ENCODE peak calls at places on chromosomes 11 and 22, in four cellular contexts. One of them, this sample, is unnamed.

GRCh38 chr22:23403720-23404688 is 176.1 kb downstream of the IGLL1 start:
- DNase-seq in MM.1S: no peak
- DNase-seq in GM23248: peak
- DNase-seq in HepG2: no peak
- DNase-seq in this sample: no peak

GRCh38 chr11:72838691-72839305 is 24.6 kb downstream of the ATG16L2 start:
- DNase-seq in HepG2: no peak
- DNase-seq in GM23248: peak
- DNase-seq in MM.1S: no peak
- DNase-seq in this sample: no peak

GRCh38 chr11:87889126-87889525 is 286.1 kb downstream of the RAB38 start:
- DNase-seq in MM.1S: no peak
- DNase-seq in HepG2: no peak
- DNase-seq in GM23248: no peak
- DNase-seq in this sample: no peak

GRCh38 chr11:125343732-125344131 is 152.3 kb downstream of the FEZ1 start:
- DNase-seq in GM23248: peak
- DNase-seq in MM.1S: no peak
- DNase-seq in HepG2: no peak
- DNase-seq in this sample: peak

GRCh38 chr11:17803751-17804334 is 69.3 kb downstream of the KCNC1 start:
- DNase-seq in GM23248: no peak
- DNase-seq in HepG2: no peak
- DNase-seq in MM.1S: no peak
- DNase-seq in this sample: no peak

GRCh38 chr22:20080776-20081654 is 974 bp downstream of the DGCR8 start:
- DNase-seq in HepG2: peak
- DNase-seq in GM23248: peak
- DNase-seq in MM.1S: peak
- DNase-seq in this sample: peak

GRCh38 chr11:57480409-57481137 is 20.2 kb downstream of the RTN4RL2 start:
- DNase-seq in GM23248: peak
- DNase-seq in HepG2: peak
- DNase-seq in MM.1S: peak
- DNase-seq in this sample: peak

GRCh38 chr11:87493516-87493915 is 455.8 kb downstream of the TMEM135 start:
- DNase-seq in HepG2: no peak
- DNase-seq in MM.1S: no peak
- DNase-seq in GM23248: peak
- DNase-seq in this sample: peak

GRCh38 chr11:80307676-80308075 is 866.8 kb upstream of the TENM4 start:
- DNase-seq in HepG2: no peak
- DNase-seq in GM23248: no peak
- DNase-seq in MM.1S: no peak
- DNase-seq in this sample: no peak

GRCh38 chr11:114180301-114181055 is 115.7 kb upstream of the NNMT start:
- DNase-seq in HepG2: peak
- DNase-seq in GM23248: peak
- DNase-seq in MM.1S: peak
- DNase-seq in this sample: peak

GRCh38 chr11:1832181-1832988 is 2.4 kb upstream of the SYT8 start:
- DNase-seq in HepG2: no peak
- DNase-seq in MM.1S: peak
- DNase-seq in GM23248: peak
- DNase-seq in this sample: peak

DNA sequence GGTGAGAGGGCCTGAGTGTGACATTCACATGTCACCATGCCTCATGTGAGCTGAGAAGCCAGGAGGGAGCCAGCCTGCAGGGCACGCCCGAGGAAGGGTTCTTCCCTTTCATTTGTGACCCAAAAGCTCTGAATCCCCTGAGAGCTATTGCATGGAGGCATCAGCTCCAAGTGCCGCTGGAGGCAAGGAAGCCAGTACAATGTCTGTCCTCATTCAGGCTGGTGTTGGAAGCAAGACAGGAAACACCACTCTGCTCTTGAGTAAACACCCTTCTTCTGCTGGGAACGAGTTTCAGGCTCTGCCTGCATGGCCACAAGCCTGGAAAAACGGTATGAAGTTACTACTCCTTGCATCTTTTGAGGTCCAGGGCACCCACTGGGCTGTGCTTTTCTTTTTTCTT is 83.8 kb upstream of the LARGE1 start:
- DNase-seq in GM23248: no peak
- DNase-seq in MM.1S: no peak
- DNase-seq in HepG2: no peak
- DNase-seq in this sample: no peak
- TF ChIP-seq EZH2 in GM23248: no peak
- TF ChIP-seq EZH2 in MM.1S: no peak
- TF ChIP-seq EZH2 in HepG2: no peak
- TF ChIP-seq EZH2 in this sample: no peak

DNA sequence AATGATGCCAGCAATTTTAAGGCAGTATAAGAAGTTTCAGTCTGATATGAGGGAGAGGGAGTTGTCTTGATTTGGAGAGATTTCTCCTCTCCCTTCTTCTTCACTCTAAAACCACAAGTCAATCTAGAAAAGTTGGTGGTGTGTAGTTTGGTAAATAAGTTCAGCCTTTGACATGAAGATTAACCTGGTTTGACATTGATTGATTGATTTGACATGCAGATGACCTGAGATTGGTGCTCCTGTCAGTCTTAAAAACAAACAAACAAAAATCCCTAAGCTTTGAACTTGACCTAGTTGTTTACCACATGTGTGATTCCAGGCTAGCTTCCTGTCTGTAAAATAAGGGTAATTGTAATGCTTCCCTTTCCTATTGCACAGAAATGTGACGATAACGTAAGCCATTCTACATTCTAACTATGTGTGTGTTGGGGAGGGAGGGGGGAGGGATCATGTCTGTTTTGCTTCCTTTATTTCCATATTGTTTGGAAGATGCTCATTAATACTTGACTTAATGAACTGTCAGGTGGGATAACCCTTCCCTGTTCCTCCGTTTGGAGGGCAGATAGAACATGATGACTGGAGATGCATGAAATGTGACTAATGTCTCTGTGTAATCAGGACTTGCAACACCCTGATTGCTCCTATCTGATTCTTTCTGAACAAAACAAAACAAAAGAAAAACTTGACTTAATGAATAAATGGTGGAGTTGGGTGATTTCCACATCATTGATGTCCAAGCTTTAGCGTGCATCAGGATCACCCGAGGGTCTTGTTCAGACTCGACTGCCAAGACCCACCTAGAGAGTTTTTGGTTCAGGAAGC is 106.0 kb upstream of the CLMP start:
- DNase-seq in GM23248: peak
- DNase-seq in MM.1S: no peak
- DNase-seq in HepG2: no peak
- DNase-seq in this sample: no peak
- TF ChIP-seq EZH2 in GM23248: no peak
- TF ChIP-seq EZH2 in MM.1S: no peak
- TF ChIP-seq EZH2 in HepG2: no peak
- TF ChIP-seq EZH2 in this sample: no peak

DNA sequence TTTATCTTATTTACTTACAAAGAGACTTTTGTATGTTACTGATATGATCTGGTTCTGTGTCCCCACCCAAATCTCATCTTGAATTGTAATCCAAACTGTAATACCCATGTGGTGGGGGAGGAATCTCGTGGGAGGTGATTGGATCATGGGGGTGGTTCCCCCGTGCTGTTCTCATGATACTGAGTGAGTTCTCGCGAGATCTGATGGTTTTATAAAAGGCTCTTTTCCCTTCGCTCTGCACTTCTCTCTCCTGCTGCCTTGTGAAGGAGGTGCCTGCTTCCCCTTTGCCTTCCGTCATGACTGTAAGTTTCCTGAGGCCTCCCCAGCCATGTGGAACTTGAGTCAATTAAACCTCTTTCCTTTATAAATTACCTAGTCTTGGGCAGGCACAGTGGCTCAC is 42.4 kb upstream of the WNT7B start:
- DNase-seq in HepG2: no peak
- DNase-seq in GM23248: no peak
- DNase-seq in MM.1S: no peak
- DNase-seq in this sample: peak
- TF ChIP-seq EZH2 in HepG2: no peak
- TF ChIP-seq EZH2 in GM23248: no peak
- TF ChIP-seq EZH2 in MM.1S: no peak
- TF ChIP-seq EZH2 in this sample: no peak

GRCh38 chr22:22210375-22210774 is 34.2 kb upstream of the VPREB1 start:
- DNase-seq in MM.1S: peak
- DNase-seq in HepG2: no peak
- DNase-seq in GM23248: peak
- DNase-seq in this sample: no peak
- TF ChIP-seq EZH2 in MM.1S: no peak
- TF ChIP-seq EZH2 in HepG2: no peak
- TF ChIP-seq EZH2 in GM23248: no peak
- TF ChIP-seq EZH2 in this sample: no peak

DNA sequence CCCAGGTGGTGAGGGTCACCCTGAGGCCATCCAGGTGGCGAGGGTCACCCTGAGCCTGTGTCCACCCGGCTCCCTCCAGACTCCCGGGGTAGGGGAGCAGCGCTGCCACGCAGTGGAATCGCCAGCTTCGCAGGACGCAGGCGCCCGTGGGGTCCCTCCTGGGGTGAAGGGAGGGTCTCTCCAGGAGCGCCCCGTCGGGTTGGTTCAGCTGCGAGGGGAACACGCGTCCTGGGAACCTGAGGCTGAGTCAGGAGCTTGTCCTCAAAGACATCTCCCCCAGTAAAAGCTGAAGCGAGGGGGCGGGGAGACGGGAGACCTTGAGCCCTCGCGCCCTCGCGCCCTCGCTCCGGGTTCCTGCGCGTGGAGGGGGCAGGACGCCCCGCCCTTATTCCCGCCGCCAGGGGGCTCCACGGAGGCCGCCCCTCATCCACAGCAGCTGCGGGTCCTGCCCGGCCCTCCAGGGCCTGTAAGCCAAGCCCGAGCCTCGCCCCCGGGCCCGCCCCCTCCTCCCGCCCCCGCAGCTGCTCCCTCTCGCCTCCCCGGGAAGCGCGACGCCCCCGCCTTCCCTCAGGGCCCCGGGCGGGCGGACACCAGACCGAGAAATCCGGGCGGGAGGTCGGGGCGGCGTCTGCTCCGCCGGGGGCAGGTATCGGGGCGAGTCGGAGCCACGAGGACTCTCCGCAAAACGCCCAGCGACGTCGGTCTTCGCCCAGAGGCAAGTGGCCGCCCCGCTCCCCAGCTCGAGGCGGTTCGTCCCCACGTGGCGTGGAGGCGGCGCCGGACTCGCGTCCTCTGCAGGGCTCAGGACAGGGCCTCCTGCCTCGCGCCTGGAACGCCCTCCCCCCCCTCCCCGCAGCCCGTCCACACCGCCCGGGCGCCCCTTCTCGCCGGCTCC is 22.8 kb downstream of the PIM3 start:
- DNase-seq in GM23248: no peak
- DNase-seq in MM.1S: no peak
- DNase-seq in HepG2: no peak
- DNase-seq in this sample: peak
- TF ChIP-seq EZH2 in GM23248: no peak
- TF ChIP-seq EZH2 in MM.1S: no peak
- TF ChIP-seq EZH2 in HepG2: no peak
- TF ChIP-seq EZH2 in this sample: no peak

GRCh38 chr11:3202759-3203158 is 15.9 kb downstream of the MRGPRG start:
- DNase-seq in HepG2: no peak
- DNase-seq in MM.1S: no peak
- DNase-seq in GM23248: no peak
- DNase-seq in this sample: no peak
- TF ChIP-seq EZH2 in HepG2: no peak
- TF ChIP-seq EZH2 in MM.1S: no peak
- TF ChIP-seq EZH2 in GM23248: peak
- TF ChIP-seq EZH2 in this sample: no peak